ENCODE peak calls at places on chromosomes 1 and 21, in six cellular contexts. S is GM06990, W is HS-27A, V is GM12865, I is upper lobe of right lung, Y is AG08395. T is an unnamed sample.

GRCh38 chr1:115277276-115277675 is 60.8 kb downstream of the NGF start:
- DNase-seq in S (no peak), W (no peak), V (no peak), I (no peak), Y (peak), T (peak)

GRCh38 chr21:29403922-29404538 is 105.3 kb downstream of the BACH1 start:
- DNase-seq in S (no peak), W (no peak), V (no peak), I (peak), Y (no peak), T (no peak)

GRCh38 chr1:212482006-212482351 is 49.3 kb downstream of the NENF start:
- DNase-seq in S (no peak), W (no peak), V (no peak), I (peak), Y (no peak), T (no peak)

GRCh38 chr1:71087060-71087459 is 6.2 kb upstream of the ZRANB2 start:
- DNase-seq in S (no peak), W (no peak), V (no peak), I (no peak), Y (no peak), T (no peak)

GRCh38 chr1:91712981-91713841 is 172.7 kb downstream of the TGFBR3 start:
- DNase-seq in S (peak), W (no peak), V (peak), I (no peak), Y (peak), T (peak)

GRCh38 chr1:186513526-186513925 is 52.6 kb upstream of the PDC start:
- DNase-seq in S (no peak), W (no peak), V (no peak), I (no peak), Y (no peak), T (no peak)

GRCh38 chr1:219323426-219323825 is 149.7 kb downstream of the LYPLAL1 start:
- DNase-seq in S (no peak), W (no peak), V (no peak), I (no peak), Y (no peak), T (no peak)

GRCh38 chr1:104197516-104197915 is 447.8 kb downstream of the AMY1C start:
- DNase-seq in S (no peak), W (no peak), V (no peak), I (no peak), Y (no peak), T (no peak)

GRCh38 chr1:39258925-39259244 is 54.4 kb downstream of the MACF1 start:
- DNase-seq in S (no peak), W (no peak), V (no peak), I (no peak), Y (no peak), T (no peak)

GRCh38 chr1:151710187-151710586 is 6.4 kb downstream of the CELF3 start:
- DNase-seq in S (peak), W (no peak), V (peak), I (no peak), Y (peak), T (peak)

GRCh38 chr1:209354111-209354839 is 229.2 kb upstream of the CAMK1G start:
- DNase-seq in S (peak), W (peak), V (peak), I (peak), Y (peak), T (peak)

GRCh38 chr1:204659061-204659460 is 26.5 kb downstream of the LRRN2 start:
- DNase-seq in S (no peak), W (no peak), V (no peak), I (no peak), Y (no peak), T (no peak)

GRCh38 chr21:36700961-36701911 is 2.3 kb downstream of the SIM2 start:
- DNase-seq in S (no peak), W (no peak), V (no peak), I (peak), Y (no peak), T (no peak)

GRCh38 chr1:67118191-67118590 is 16.6 kb downstream of the C1orf141 start:
- DNase-seq in S (no peak), W (peak), V (no peak), I (no peak), Y (no peak), T (no peak)

GRCh38 chr1:6922096-6922931 is 137.1 kb downstream of the CAMTA1 start:
- DNase-seq in S (no peak), W (no peak), V (no peak), I (no peak), Y (peak), T (peak)

GRCh38 chr1:82094136-82094535 is 293.4 kb downstream of the ADGRL2 start:
- DNase-seq in S (no peak), W (no peak), V (no peak), I (no peak), Y (no peak), T (no peak)

GRCh38 chr1:206728588-206728987 is 42.0 kb upstream of the IL19 start:
- DNase-seq in S (no peak), W (no peak), V (no peak), I (no peak), Y (no peak), T (no peak)

GRCh38 chr1:25673962-25674928 is 57.7 kb downstream of the MAN1C1 start:
- DNase-seq in S (no peak), W (no peak), V (no peak), I (peak), Y (no peak), T (no peak)

GRCh38 chr21:38504056-38504455 is 5.8 kb upstream of the ERG start:
- DNase-seq in S (no peak), W (no peak), V (no peak), I (no peak), Y (no peak), T (no peak)

GRCh38 chr1:92961896-92962752 is 862 bp upstream of the DIPK1A start:
- DNase-seq in S (peak), W (peak), V (peak), I (no peak), Y (peak), T (peak)

GRCh38 chr1:25737151-25737550 is 62.8 kb upstream of the SELENON start:
- DNase-seq in S (no peak), W (no peak), V (no peak), I (peak), Y (no peak), T (no peak)

GRCh38 chr1:24119859-24120756 is 8.2 kb upstream of the MYOM3 start:
- DNase-seq in S (no peak), W (no peak), V (no peak), I (peak), Y (peak), T (peak)

GRCh38 chr1:152959801-152960451 is 10.5 kb upstream of the SPRR4 start:
- DNase-seq in S (no peak), W (no peak), V (no peak), I (no peak), Y (no peak), T (no peak)

GRCh38 chr1:1026599-1027413 is 6.9 kb downstream of the AGRN start:
- DNase-seq in S (no peak), W (no peak), V (no peak), I (no peak), Y (no peak), T (no peak)

GRCh38 chr1:170676628-170677027 is 12.7 kb downstream of the PRRX1 start:
- DNase-seq in S (no peak), W (no peak), V (no peak), I (no peak), Y (peak), T (no peak)

GRCh38 chr1:29084196-29084521 is 39.5 kb downstream of the TMEM200B start:
- DNase-seq in S (no peak), W (no peak), V (no peak), I (no peak), Y (no peak), T (no peak)

GRCh38 chr21:30831194-30831765 is 1.7 kb upstream of the KRTAP7-1 start:
- DNase-seq in S (no peak), W (no peak), V (peak), I (no peak), Y (no peak), T (no peak)

GRCh38 chr1:9066945-9067807 is 2.3 kb downstream of the SLC2A5 start:
- DNase-seq in S (no peak), W (peak), V (peak), I (no peak), Y (peak), T (peak)

GRCh38 chr1:179300112-179300511 is 6.5 kb downstream of the SOAT1 start:
- DNase-seq in S (no peak), W (no peak), V (no peak), I (no peak), Y (no peak), T (no peak)

GRCh38 chr1:166925791-166926483 is 49.4 kb downstream of the ILDR2 start:
- DNase-seq in S (no peak), W (no peak), V (no peak), I (no peak), Y (peak), T (peak)

GRCh38 chr1:84944767-84945486 is 51.9 kb upstream of the LPAR3 start:
- DNase-seq in S (peak), W (peak), V (peak), I (no peak), Y (peak), T (peak)

GRCh38 chr1:197486948-197487347 is 218.9 kb downstream of the CRB1 start:
- DNase-seq in S (no peak), W (no peak), V (peak), I (no peak), Y (no peak), T (no peak)

GRCh38 chr1:39645411-39646043 is 6.1 kb upstream of the HEYL start:
- DNase-seq in S (no peak), W (no peak), V (no peak), I (no peak), Y (no peak), T (no peak)

GRCh38 chr1:230205719-230206198 is 138.7 kb downstream of the GALNT2 start:
- DNase-seq in S (no peak), W (no peak), V (no peak), I (no peak), Y (peak), T (no peak)

GRCh38 chr1:39187276-39188046 is 17.0 kb upstream of the MACF1 start:
- DNase-seq in S (no peak), W (no peak), V (no peak), I (no peak), Y (no peak), T (no peak)

GRCh38 chr1:910881-911721 is 12.6 kb upstream of the SAMD11 start:
- DNase-seq in S (peak), W (no peak), V (no peak), I (peak), Y (no peak), T (no peak)

T was measured in AG08396.